ENCODE peak calls at places on chromosomes 13 and 19, in nine cellular contexts. L is endothelial cell of umbilical vein; Z is A549; M is stomach; Q is thoracic aorta; X is transverse colon; V is lower lobe of right lung; S is PC-9; I is CD4-positive, alpha-beta T cell. A is an unnamed sample.

GRCh38 chr13:107361666-107362065 is 793.7 kb upstream of the ARGLU1 start:
- DNase-seq in I (no peak), V (no peak), Q (no peak), Z (no peak), S (no peak), X (no peak), M (no peak), L (no peak), A (no peak)

GRCh38 chr13:114140131-114140908 is 7.9 kb upstream of the RASA3 start:
- DNase-seq in Z (no peak), V (no peak), S (no peak), L (no peak), Q (no peak), M (no peak), I (no peak), X (peak), A (no peak)

GRCh38 chr13:51276684-51277083 is 54.5 kb downstream of the FAM124A start:
- DNase-seq in Z (no peak), Q (no peak), S (no peak), X (peak), L (peak), V (no peak), M (no peak), I (no peak), A (no peak)

GRCh38 chr19:23145617-23146415 is 29.0 kb downstream of the ZNF730 start:
- DNase-seq in S (no peak), L (no peak), M (no peak), V (no peak), X (no peak), Z (no peak), Q (no peak), I (no peak), A (no peak)

GRCh38 chr13:46372071-46372470 is 15.0 kb downstream of the RUBCNL start:
- DNase-seq in I (no peak), V (no peak), L (no peak), X (no peak), S (no peak), Z (no peak), Q (no peak), M (no peak), A (no peak)

GRCh38 chr13:98297043-98297442 is 120.0 kb upstream of the RNF113B start:
- DNase-seq in V (no peak), S (no peak), Z (no peak), X (no peak), I (no peak), M (no peak), Q (no peak), L (no peak), A (no peak)

GRCh38 chr13:27978301-27978968 is 9.3 kb upstream of the CDX2 start:
- DNase-seq in V (no peak), X (peak), Q (no peak), S (no peak), M (no peak), I (no peak), Z (no peak), L (no peak), A (no peak)

GRCh38 chr13:39016789-39017188 is 21.1 kb downstream of the PROSER1 start:
- DNase-seq in V (no peak), L (peak), I (no peak), S (no peak), M (no peak), Q (no peak), Z (peak), X (peak), A (peak)

GRCh38 chr13:82593239-82593638 is 1289.0 kb downstream of the SLITRK1 start:
- DNase-seq in I (no peak), Z (no peak), M (no peak), V (no peak), S (no peak), L (no peak), X (no peak), Q (no peak), A (no peak)

GRCh38 chr13:34657716-34658115 is 284.4 kb upstream of the NBEA start:
- DNase-seq in M (no peak), Q (no peak), S (no peak), L (no peak), V (no peak), X (no peak), I (no peak), Z (peak), A (peak)

GRCh38 chr19:743168-743687 is 7.7 kb upstream of the MISP start:
- DNase-seq in Q (no peak), M (peak), V (peak), I (no peak), S (peak), Z (no peak), X (peak), L (no peak), A (no peak)

GRCh38 chr19:813359-814107 is 8.2 kb downstream of the PLPPR3 start:
- DNase-seq in X (no peak), I (no peak), Z (no peak), L (no peak), S (no peak), M (no peak), Q (no peak), V (no peak), A (no peak)

GRCh38 chr19:50025794-50026549 is at the start of gene ZNF473:
- DNase-seq in S (peak), M (peak), Z (peak), X (peak), Q (peak), L (no peak), I (peak), V (peak), A (peak)

GRCh38 chr19:53461866-53462265 is 5.7 kb upstream of the ZNF813 start:
- DNase-seq in S (no peak), Z (no peak), Q (no peak), M (no peak), X (no peak), I (no peak), V (no peak), L (no peak), A (no peak)

GRCh38 chr13:98507060-98507797 is 69.7 kb downstream of the STK24 start:
- DNase-seq in V (peak), Z (no peak), X (peak), M (peak), L (peak), Q (no peak), I (no peak), S (peak), A (no peak)

GRCh38 chr19:11538232-11539036 is at the start of gene CNN1:
- DNase-seq in L (peak), S (no peak), Q (peak), V (no peak), X (peak), I (no peak), Z (no peak), M (peak), A (no peak)

GRCh38 chr13:112065867-112066623 is 904 bp upstream of the SOX1 start:
- DNase-seq in S (no peak), V (no peak), Q (no peak), X (no peak), Z (no peak), L (no peak), I (no peak), M (no peak), A (no peak)

GRCh38 chr13:26538363-26539317 is 18.8 kb upstream of the WASF3 start:
- DNase-seq in I (no peak), V (no peak), Z (no peak), X (no peak), S (no peak), M (no peak), L (no peak), Q (no peak), A (no peak)

GRCh38 chr13:112859817-112860190 is 109.2 kb upstream of the MCF2L start:
- DNase-seq in X (no peak), Z (no peak), L (peak), Q (no peak), M (no peak), I (no peak), V (no peak), S (peak), A (peak)

GRCh38 chr19:7914099-7914498 is 531 bp upstream of the TGFBR3L start:
- DNase-seq in X (peak), S (no peak), I (no peak), M (no peak), L (no peak), Q (no peak), Z (no peak), V (no peak), A (no peak)

GRCh38 chr13:99389520-99390304 is 82.5 kb upstream of the GPR183 start:
- DNase-seq in Q (no peak), L (no peak), X (no peak), Z (no peak), S (no peak), I (no peak), V (no peak), M (no peak), A (no peak)

GRCh38 chr13:33743438-33744368 is 74.2 kb upstream of the RFC3 start:
- DNase-seq in I (no peak), S (peak), Q (no peak), X (no peak), M (no peak), L (no peak), Z (no peak), V (no peak), A (no peak)

GRCh38 chr19:54515156-54515555 is 12.5 kb downstream of the LAIR2 start:
- DNase-seq in M (no peak), Z (no peak), X (no peak), I (no peak), S (no peak), V (no peak), L (no peak), Q (no peak), A (no peak)

GRCh38 chr13:27374650-27375049 is 49.8 kb upstream of the GTF3A start:
- DNase-seq in Q (peak), M (peak), V (peak), X (peak), I (peak), Z (peak), L (peak), S (peak), A (peak)

GRCh38 chr13:22893777-22894176 is 287.0 kb upstream of the SGCG start:
- DNase-seq in Z (no peak), X (no peak), L (no peak), S (no peak), M (no peak), Q (no peak), V (no peak), I (no peak), A (no peak)

GRCh38 chr13:39561971-39562370 is 41.0 kb downstream of the LHFPL6 start:
- DNase-seq in L (no peak), Q (no peak), S (peak), I (no peak), V (no peak), Z (no peak), X (no peak), M (no peak), A (no peak)

GRCh38 chr13:62747629-62748028 is 1332.0 kb upstream of the PCDH20 start:
- DNase-seq in I (no peak), X (no peak), M (no peak), L (no peak), Q (no peak), S (no peak), Z (no peak), V (no peak), A (peak)

GRCh38 chr13:107864543-107865460 is 350.5 kb downstream of the LIG4 start:
- DNase-seq in I (no peak), Z (no peak), X (no peak), V (no peak), L (peak), Q (no peak), M (no peak), S (no peak), A (no peak)

GRCh38 chr13:91805605-91806004 is 407.2 kb downstream of the GPC5 start:
- DNase-seq in X (no peak), I (no peak), M (no peak), Q (no peak), V (no peak), Z (no peak), L (peak), S (no peak), A (no peak)

GRCh38 chr13:39565036-39565949 is 37.7 kb downstream of the LHFPL6 start:
- DNase-seq in Z (peak), V (no peak), L (peak), M (no peak), X (no peak), S (peak), I (no peak), Q (no peak), A (peak)

DNA sequence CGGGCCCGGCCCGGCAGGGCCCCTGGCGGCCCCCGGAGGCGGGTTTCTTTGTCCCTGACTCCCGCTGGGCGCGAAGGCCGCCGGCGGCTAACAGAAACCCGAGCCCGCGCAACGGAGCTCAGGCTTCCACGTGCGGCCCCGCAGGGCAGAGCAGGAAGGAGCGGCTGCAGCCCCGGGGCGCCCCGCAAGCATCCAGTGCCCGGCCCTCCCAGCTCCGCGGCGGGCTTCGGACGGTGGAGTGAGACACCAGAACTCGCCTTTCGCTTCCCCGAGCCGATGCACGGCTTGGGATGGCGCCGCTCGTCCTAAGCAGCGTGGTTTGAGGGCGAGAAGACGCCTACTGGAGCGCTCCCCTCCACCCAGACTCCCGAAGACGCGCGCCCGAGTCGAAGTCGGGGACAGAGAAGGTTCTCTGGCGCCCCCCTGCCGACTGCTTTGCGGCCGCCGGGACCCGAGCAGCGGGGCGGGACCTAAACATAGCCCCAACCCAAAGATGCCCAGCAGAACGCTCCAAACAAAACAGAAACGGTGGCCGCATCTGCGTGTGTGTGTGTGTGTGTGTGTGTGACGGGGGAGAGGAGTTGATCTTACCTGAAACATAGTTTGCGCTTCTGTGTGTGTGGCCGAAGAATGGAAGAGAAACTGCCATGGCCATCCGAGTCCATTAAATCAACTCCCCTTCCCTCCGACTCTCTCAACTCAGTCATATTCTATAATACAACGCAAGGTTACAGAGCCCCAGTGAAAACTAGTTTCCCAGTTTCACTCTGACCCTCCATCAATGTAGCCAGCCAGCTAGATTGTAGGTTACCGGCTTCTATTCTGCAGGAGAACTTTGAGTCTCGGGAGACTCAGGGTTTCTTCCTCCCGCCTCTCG is 629 bp upstream of the FGF9 start:
- DNase-seq in M (peak), V (peak), Q (no peak), Z (peak), L (peak), I (peak), X (peak), S (no peak), A (peak)
- TF ChIP-seq CTCF in M (no peak), V (no peak), Q (no peak), Z (no peak), L (peak), I (no peak), X (no peak), S (no peak), A (peak)

GRCh38 chr19:16088351-16088984 is 12.2 kb downstream of the TPM4 start:
- DNase-seq in I (no peak), V (peak), S (peak), M (peak), Q (no peak), X (no peak), L (no peak), Z (no peak), A (no peak)

GRCh38 chr19:16088985-16089846 is 12.9 kb downstream of the TPM4 start:
- DNase-seq in Q (no peak), I (no peak), X (no peak), Z (no peak), V (no peak), L (no peak), M (no peak), S (no peak), A (no peak)

GRCh38 chr19:16084067-16084685 is 7.9 kb downstream of the TPM4 start:
- DNase-seq in I (no peak), V (no peak), Q (no peak), M (no peak), S (no peak), X (no peak), L (no peak), Z (no peak), A (no peak)

GRCh38 chr19:16085115-16085514 is 8.8 kb downstream of the TPM4 start:
- DNase-seq in L (no peak), Z (no peak), V (peak), X (no peak), I (no peak), Q (no peak), S (peak), M (no peak), A (no peak)

GRCh38 chr19:16087940-16088339 is 11.6 kb downstream of the TPM4 start:
- DNase-seq in Q (no peak), L (no peak), Z (no peak), S (no peak), V (no peak), X (no peak), I (no peak), M (no peak), A (no peak)
- H3K27ac ChIP-seq in Q (peak), L (no peak), Z (peak), S (peak), V (peak), X (peak), I (no peak), M (peak), A (peak)

GRCh38 chr19:30812099-30812684 is 440.0 kb downstream of the ZNF536 start:
- DNase-seq in Z (no peak), I (no peak), V (no peak), L (no peak), M (no peak), S (no peak), X (no peak), Q (no peak), A (no peak)

GRCh38 chr19:30815889-30816580 is 443.9 kb downstream of the ZNF536 start:
- DNase-seq in Z (no peak), S (no peak), X (no peak), I (no peak), Q (no peak), V (no peak), M (no peak), L (no peak), A (no peak)

GRCh38 chr19:30817965-30818364 is 445.8 kb downstream of the ZNF536 start:
- DNase-seq in Z (no peak), S (no peak), M (no peak), I (no peak), L (no peak), Q (no peak), V (no peak), X (no peak), A (no peak)
- TF ChIP-seq CTCF in Z (no peak), S (no peak), M (no peak), I (no peak), L (no peak), Q (no peak), V (no peak), X (no peak), A (no peak)

DNA sequence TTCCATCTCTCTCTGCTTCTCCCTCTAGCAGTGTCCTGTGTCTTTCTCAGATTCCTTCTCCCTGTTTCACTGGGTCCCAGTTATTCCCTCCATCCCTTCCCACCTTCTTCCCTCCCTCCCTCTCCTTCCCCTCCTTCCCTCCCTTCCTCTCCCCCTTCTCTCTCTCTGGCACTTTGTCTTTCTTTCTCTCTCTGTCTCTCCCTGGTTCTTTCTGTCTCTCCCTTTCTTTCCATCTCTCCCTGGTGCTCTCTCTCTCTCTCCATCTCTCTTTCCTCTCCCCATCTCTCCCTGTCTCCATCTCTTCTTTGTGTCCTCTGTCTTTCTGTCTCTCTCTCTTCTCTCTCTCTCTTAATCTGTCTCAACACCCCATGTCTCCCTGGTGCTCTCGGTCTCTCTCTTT is 31.7 kb upstream of the CYP2B6 start:
- DNase-seq in Z (no peak), V (no peak), S (no peak), L (no peak), X (no peak), M (no peak), Q (no peak), I (no peak), A (no peak)
- H3K27ac ChIP-seq in Z (no peak), V (no peak), S (no peak), L (no peak), X (no peak), M (no peak), Q (no peak), I (no peak), A (no peak)

DNA sequence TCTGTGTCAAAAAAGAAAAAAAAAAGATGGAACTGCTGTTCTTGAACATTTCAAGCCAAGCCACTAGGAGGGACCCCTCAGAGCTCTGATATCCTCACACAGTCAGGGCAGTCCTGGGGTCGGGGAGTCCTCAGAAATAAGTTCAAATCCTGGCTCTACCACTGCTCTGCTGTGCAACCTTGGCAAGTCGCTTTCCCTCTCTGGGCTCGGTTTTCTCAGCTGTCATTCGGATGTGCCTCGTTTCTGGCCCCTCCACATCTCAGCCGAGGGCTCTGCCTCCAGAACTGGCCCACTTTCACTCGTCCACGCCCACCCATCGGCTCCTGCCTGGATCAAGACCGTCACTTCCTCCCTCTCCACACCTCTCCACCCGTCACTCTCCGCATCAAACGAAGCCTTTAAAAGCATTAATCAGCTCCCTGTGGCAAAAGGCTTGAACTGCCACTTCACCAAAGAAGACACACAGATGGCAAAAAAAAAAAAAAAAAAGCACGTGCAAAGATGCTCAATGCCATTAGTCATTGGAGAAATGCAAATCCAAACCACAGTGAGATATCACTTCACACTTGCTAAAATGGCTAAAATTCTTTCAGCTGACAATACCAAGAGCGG is 7.4 kb upstream of the ZNRF4 start:
- DNase-seq in S (no peak), M (no peak), V (no peak), Z (no peak), I (no peak), X (no peak), Q (no peak), L (no peak), A (no peak)
- TF ChIP-seq CTCF in S (no peak), M (no peak), V (no peak), Z (no peak), I (no peak), X (no peak), Q (no peak), L (no peak), A (no peak)

DNA sequence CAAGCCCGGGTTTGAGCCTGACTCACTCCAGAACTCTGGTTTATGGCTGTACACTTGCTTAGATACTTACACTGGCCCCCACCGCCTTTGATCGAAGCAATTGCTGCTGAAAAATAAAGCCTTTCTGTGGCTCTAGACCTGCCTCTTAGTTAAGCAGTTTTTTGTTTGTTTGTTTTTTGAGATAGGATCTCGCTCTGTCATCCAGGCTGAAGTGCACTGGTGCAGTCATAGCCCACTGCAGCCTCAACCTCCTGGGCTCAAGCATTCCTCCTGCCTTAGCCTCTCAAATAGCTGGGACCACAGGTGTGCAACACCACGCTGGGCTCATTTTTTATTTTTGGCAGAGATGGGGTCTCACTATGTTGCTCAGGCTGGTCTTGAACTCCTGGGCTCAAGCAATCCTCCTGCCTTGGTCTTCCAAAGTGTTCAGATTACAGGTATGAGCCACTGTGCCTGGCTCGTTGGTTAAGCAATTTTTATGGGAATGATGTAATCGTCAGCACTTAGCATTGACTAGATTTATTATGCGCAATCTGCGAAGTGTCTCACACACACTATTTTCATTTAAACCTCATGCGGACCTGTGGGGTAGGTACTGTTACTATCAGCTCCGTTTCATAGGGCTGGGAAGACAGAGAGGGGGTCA is 22.2 kb downstream of the PPP2R1A start:
- DNase-seq in I (no peak), S (no peak), V (no peak), M (no peak), Z (no peak), L (no peak), X (no peak), Q (no peak), A (no peak)
- H3K27ac ChIP-seq in I (no peak), S (no peak), V (no peak), M (no peak), Z (no peak), L (no peak), X (no peak), Q (no peak), A (peak)

GRCh38 chr19:55638864-55639359 is 1.9 kb upstream of the ZNF580 start:
- DNase-seq in X (no peak), Q (no peak), Z (peak), S (peak), V (no peak), M (no peak), I (no peak), L (no peak), A (no peak)
- TF ChIP-seq CTCF in X (peak), Q (peak), Z (peak), S (peak), V (peak), M (peak), I (peak), L (peak), A (peak)

A was measured in RWPE1.